ENCODE peak calls at places on chromosomes 6 and 20, in five cellular contexts. S is IMR-90, R is fibroblast of lung, Z is mammary epithelial cell, N is GM12878. E is an unnamed sample.

GRCh38 chr20:31605902-31606677 is 1.0 kb downstream of the ID1 start:
- DNase-seq in S (no peak), R (peak), Z (peak), N (no peak), E (peak)

GRCh38 chr20:38173237-38174156 is 8.4 kb upstream of the TGM2 start:
- DNase-seq in S (peak), R (peak), Z (peak), N (no peak), E (peak)

GRCh38 chr6:163588211-163588919 is 173.8 kb downstream of the QKI start:
- DNase-seq in S (peak), R (peak), Z (peak), N (no peak), E (no peak)

GRCh38 chr6:72861059-72861458 is 239.2 kb downstream of the KCNQ5 start:
- DNase-seq in S (peak), R (no peak), Z (no peak), N (no peak), E (no peak)

GRCh38 chr6:75349262-75349984 is 64.8 kb upstream of the TMEM30A start:
- DNase-seq in S (peak), R (peak), Z (no peak), N (no peak), E (peak)

GRCh38 chr6:23175391-23175790 is 606.0 kb downstream of the HDGFL1 start:
- DNase-seq in S (no peak), R (peak), Z (no peak), N (no peak), E (peak)

GRCh38 chr6:3073382-3073781 is 5.1 kb downstream of the RIPK1 start:
- DNase-seq in S (no peak), R (no peak), Z (no peak), N (no peak), E (no peak)

GRCh38 chr6:105045546-105045945 is 88.6 kb downstream of the LIN28B start:
- DNase-seq in S (peak), R (no peak), Z (peak), N (no peak), E (peak)

GRCh38 chr6:149284904-149285303 is 32.6 kb upstream of the TAB2 start:
- DNase-seq in S (no peak), R (no peak), Z (peak), N (no peak), E (no peak)

GRCh38 chr20:53149184-53149651 is 177.1 kb downstream of the TSHZ2 start:
- DNase-seq in S (no peak), R (no peak), Z (no peak), N (no peak), E (no peak)

GRCh38 chr20:38290829-38291581 is 13.0 kb upstream of the BPI start:
- DNase-seq in S (peak), R (peak), Z (no peak), N (no peak), E (peak)

GRCh38 chr20:33178726-33179125 is 10.8 kb downstream of the BPIFA2 start:
- DNase-seq in S (no peak), R (no peak), Z (no peak), N (no peak), E (no peak)

GRCh38 chr6:109793793-109794192 is 102.7 kb downstream of the FIG4 start:
- DNase-seq in S (peak), R (peak), Z (peak), N (no peak), E (peak)

GRCh38 chr6:109791301-109791700 is 100.2 kb downstream of the FIG4 start:
- DNase-seq in S (peak), R (no peak), Z (no peak), N (no peak), E (no peak)

GRCh38 chr6:109794201-109794926 is 103.3 kb downstream of the FIG4 start:
- DNase-seq in S (peak), R (peak), Z (peak), N (no peak), E (peak)

GRCh38 chr6:109790131-109790530 is 99.0 kb downstream of the FIG4 start:
- DNase-seq in S (peak), R (no peak), Z (no peak), N (no peak), E (peak)

DNA sequence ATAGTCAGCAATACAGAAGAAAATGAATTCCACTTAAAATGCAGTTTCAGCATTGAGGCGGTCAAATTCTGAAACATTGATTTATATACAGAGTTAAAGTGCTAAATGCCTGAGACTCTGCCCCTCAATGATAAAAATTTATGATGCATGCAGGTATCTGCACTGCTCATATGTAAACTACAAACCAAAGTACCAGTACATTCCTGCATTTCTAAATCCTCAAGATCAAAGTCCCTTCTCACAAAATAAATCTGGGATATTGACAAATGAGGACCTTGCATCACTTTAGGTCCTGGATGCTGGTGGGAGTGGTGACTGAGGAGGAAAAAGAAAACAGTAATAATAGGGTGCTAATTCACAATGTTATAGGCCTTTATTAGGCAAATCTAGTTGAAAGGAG is 101.9 kb downstream of the FIG4 start:
- DNase-seq in S (no peak), R (no peak), Z (no peak), N (no peak), E (no peak)
- H3K9ac ChIP-seq in S (no peak), R (no peak), Z (no peak), N (no peak), E (peak)

DNA sequence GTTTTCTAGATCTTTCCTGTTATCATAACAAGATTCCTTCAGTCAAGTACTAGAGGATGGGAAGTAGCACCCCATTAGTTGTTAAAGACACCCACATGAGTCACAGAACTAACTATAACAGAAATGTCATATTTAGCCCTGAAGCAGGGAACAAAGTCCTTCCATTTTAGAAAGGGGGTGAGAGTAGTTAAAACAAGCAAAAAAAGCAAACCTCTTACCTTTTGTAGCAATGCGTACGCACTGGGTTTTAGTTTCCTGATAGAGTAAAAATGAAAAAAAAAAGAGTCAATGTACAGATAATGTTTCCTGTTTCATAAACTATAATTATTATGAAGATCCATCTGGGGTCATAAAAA is 163.7 kb upstream of the THEMIS start:
- DNase-seq in S (peak), R (peak), Z (no peak), N (no peak), E (no peak)
- H3K9ac ChIP-seq in S (no peak), R (no peak), Z (no peak), N (no peak), E (no peak)

DNA sequence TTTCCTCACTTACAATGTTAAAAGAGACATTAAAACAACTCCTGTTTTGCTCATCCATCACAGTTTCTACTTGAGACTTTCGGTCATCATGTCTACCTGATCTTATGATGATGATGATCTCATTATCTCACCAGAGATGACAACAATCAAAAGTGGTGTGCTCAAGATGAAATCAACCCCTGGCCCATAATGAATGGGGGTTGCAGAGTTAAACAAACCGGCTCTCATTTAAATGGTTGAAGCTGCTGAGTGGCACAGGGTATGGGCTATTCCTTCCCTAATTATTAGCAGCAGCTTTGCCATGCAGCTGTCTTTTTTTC is 58.1 kb downstream of the GJA10 start:
- DNase-seq in S (no peak), R (no peak), Z (no peak), N (no peak), E (no peak)
- H3K9ac ChIP-seq in S (no peak), R (no peak), Z (no peak), N (no peak), E (no peak)

DNA sequence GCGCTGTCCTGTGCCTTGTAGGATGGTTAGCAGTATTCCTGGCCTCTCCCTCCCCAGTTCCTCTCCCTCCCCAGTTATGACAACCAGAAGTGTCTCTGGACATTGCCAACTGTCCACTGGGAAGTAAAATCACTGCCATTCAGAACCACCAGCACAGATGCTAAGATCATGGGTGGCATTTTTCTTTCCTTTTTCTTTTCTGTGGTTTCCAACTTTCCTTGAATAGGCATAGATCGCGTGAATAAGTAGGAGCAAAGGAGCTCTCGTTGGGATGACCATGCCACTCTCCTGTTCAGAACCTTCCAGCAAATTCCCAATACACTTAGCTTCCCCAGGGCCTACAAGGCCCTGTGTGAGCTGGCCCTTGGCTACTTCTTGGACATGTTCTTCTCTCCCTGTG is 59.0 kb downstream of the EYA2 start:
- DNase-seq in S (no peak), R (no peak), Z (no peak), N (no peak), E (no peak)
- H3K9ac ChIP-seq in S (peak), R (no peak), Z (no peak), N (no peak), E (no peak)